ENCODE peak calls at places on chromosomes 12 and 14, in six cellular contexts. C, H, I, F, J and W are unnamed samples.

GRCh38 chr14:32666310-32666709 is 272.4 kb upstream of the NPAS3 start:
- DNase-seq in J (no peak), F (no peak), C (no peak), H (no peak), I (no peak), W (no peak)

GRCh38 chr12:9132008-9132535 is 16.4 kb upstream of the A2M start:
- DNase-seq in F (no peak), C (no peak), I (no peak), H (no peak), J (no peak), W (no peak)

GRCh38 chr12:27551172-27551840 is 27.3 kb downstream of the PPFIBP1 start:
- DNase-seq in J (no peak), F (no peak), C (no peak), I (no peak), H (no peak), W (no peak)

GRCh38 chr14:104451474-104451873 is 128.1 kb upstream of the C14orf180 start:
- DNase-seq in J (no peak), F (no peak), I (no peak), C (no peak), H (no peak), W (no peak)

GRCh38 chr12:20370841-20371240 is 2.5 kb downstream of the PDE3A start:
- DNase-seq in J (no peak), C (no peak), F (no peak), I (no peak), H (no peak), W (no peak)

GRCh38 chr12:2649201-2650030 is 145.4 kb upstream of the FKBP4 start:
- DNase-seq in I (no peak), F (no peak), H (no peak), C (no peak), J (no peak), W (no peak)

GRCh38 chr12:132488127-132489077 is 1.5 kb upstream of the FBRSL1 start:
- DNase-seq in C (peak), H (no peak), F (no peak), J (no peak), I (no peak), W (no peak)

GRCh38 chr12:7716391-7716790 is 5.2 kb downstream of the DPPA3 start:
- DNase-seq in J (no peak), I (no peak), C (no peak), H (no peak), F (peak), W (peak)

GRCh38 chr14:90087433-90087832 is 25.6 kb downstream of the KCNK13 start:
- DNase-seq in F (peak), C (no peak), I (peak), H (peak), J (no peak), W (peak)

GRCh38 chr12:130100634-130101033 is 61.6 kb upstream of the FZD10 start:
- DNase-seq in H (no peak), F (no peak), J (no peak), I (no peak), C (no peak), W (no peak)

GRCh38 chr14:97185186-97185585 is 388.0 kb downstream of the VRK1 start:
- DNase-seq in F (no peak), I (no peak), C (no peak), H (no peak), J (no peak), W (no peak)

GRCh38 chr12:26699237-26699636 is 133.8 kb downstream of the ITPR2 start:
- DNase-seq in F (peak), C (no peak), H (no peak), J (no peak), I (no peak), W (no peak)

GRCh38 chr12:51246254-51246853 is 7.7 kb downstream of the DAZAP2 start:
- DNase-seq in F (peak), H (peak), J (no peak), C (no peak), I (no peak), W (no peak)

GRCh38 chr12:68240079-68240478 is 13.3 kb downstream of the IL22 start:
- DNase-seq in F (peak), H (peak), J (no peak), C (no peak), I (no peak), W (no peak)

GRCh38 chr14:68638056-68638816 is 154.6 kb downstream of the ZFP36L1 start:
- DNase-seq in H (no peak), J (no peak), C (no peak), I (no peak), F (no peak), W (no peak)

GRCh38 chr12:113702796-113703195 is 231.1 kb upstream of the LHX5 start:
- DNase-seq in I (no peak), H (no peak), F (no peak), C (no peak), J (no peak), W (no peak)

GRCh38 chr14:21454843-21455550 is 926 bp downstream of the CHD8 start:
- DNase-seq in H (no peak), J (no peak), C (no peak), F (no peak), I (no peak), W (peak)

GRCh38 chr12:54421873-54422250 is 2.8 kb upstream of the ITGA5 start:
- DNase-seq in C (no peak), H (no peak), F (peak), J (no peak), I (no peak), W (no peak)

GRCh38 chr12:106192659-106193403 is 54.1 kb upstream of the NUAK1 start:
- DNase-seq in C (no peak), H (no peak), I (no peak), J (no peak), F (no peak), W (no peak)

GRCh38 chr14:63938198-63939005 is 85.6 kb downstream of the SYNE2 start:
- DNase-seq in F (no peak), J (peak), I (peak), H (peak), C (no peak), W (no peak)